ENCODE peak calls at places on chromosomes 5 and 9, in seven cellular contexts. T, A, L, D, X, F and I are unnamed samples.
A peak's percentile ranks its signal among the peaks of the same experiment; 100 is the strongest.

GRCh38 chr9:81080900-81081299 is 608.4 kb downstream of the TLE1 start:
- DNase-seq in T (no peak), A (no peak), L (no peak), D (no peak), X (no peak), F (no peak), I (no peak)

GRCh38 chr5:71475788-71476384 is 20.4 kb downstream of the BDP1 start:
- DNase-seq in T (peak; percentile 37), A (peak; percentile 37), L (peak; percentile 9), D (no peak), X (no peak), F (peak; percentile 49), I (peak; percentile 63)

GRCh38 chr9:91126761-91127420 is 234.8 kb downstream of the AUH start:
- DNase-seq in T (peak; percentile 86), A (no peak), L (no peak), D (no peak), X (no peak), F (no peak), I (peak; percentile 86)

GRCh38 chr5:54454602-54455001 is 897 bp upstream of the HSPB3 start:
- DNase-seq in T (peak; percentile 13), A (no peak), L (no peak), D (no peak), X (no peak), F (no peak), I (no peak)

GRCh38 chr5:10538103-10538788 is 25.6 kb upstream of the ANKRD33B start:
- DNase-seq in T (no peak), A (no peak), L (no peak), D (no peak), X (no peak), F (no peak), I (no peak)

GRCh38 chr5:128538249-128539037 is 398 bp upstream of the FBN2 start:
- DNase-seq in T (peak; percentile 86), A (peak; percentile 77), L (no peak), D (peak; percentile 78), X (no peak), F (peak; percentile 11), I (peak; percentile 88)

GRCh38 chr9:129307227-129307970 is 129.3 kb upstream of the IER5L start:
- DNase-seq in T (no peak), A (no peak), L (no peak), D (no peak), X (no peak), F (no peak), I (no peak)

GRCh38 chr5:6712582-6713273 is 504 bp upstream of the TENT4A start:
- DNase-seq in T (peak; percentile 96), A (peak; percentile 100), L (peak; percentile 80), D (peak; percentile 93), X (peak; percentile 96), F (peak; percentile 98), I (peak; percentile 97)

GRCh38 chr5:171975262-171975876 is 31.1 kb downstream of the FBXW11 start:
- DNase-seq in T (peak; percentile 20), A (no peak), L (no peak), D (peak; percentile 47), X (no peak), F (peak; percentile 41), I (peak; percentile 72)

GRCh38 chr5:150710165-150710564 is 9.3 kb upstream of the RBM22 start:
- DNase-seq in T (peak; percentile 22), A (peak; percentile 21), L (no peak), D (no peak), X (no peak), F (peak; percentile 18), I (peak; percentile 15)

GRCh38 chr5:135999396-136000139 is 29.2 kb upstream of the TGFBI start:
- DNase-seq in T (peak; percentile 92), A (peak; percentile 77), L (peak; percentile 64), D (peak; percentile 96), X (no peak), F (no peak), I (peak; percentile 88)

GRCh38 chr9:102514541-102514940 is 480.6 kb upstream of the CYLC2 start:
- DNase-seq in T (no peak), A (no peak), L (peak; percentile 8), D (no peak), X (no peak), F (no peak), I (no peak)

GRCh38 chr5:22496666-22497065 is 356.5 kb downstream of the CDH12 start:
- DNase-seq in T (no peak), A (no peak), L (no peak), D (no peak), X (no peak), F (no peak), I (no peak)

GRCh38 chr9:100409176-100409556 is 17.8 kb upstream of the MSANTD3 start:
- DNase-seq in T (no peak), A (no peak), L (no peak), D (no peak), X (no peak), F (no peak), I (no peak)

GRCh38 chr9:129944501-129945116 is 98.4 kb downstream of the FNBP1 start:
- DNase-seq in T (no peak), A (no peak), L (no peak), D (no peak), X (peak; percentile 52), F (peak; percentile 50), I (no peak)

GRCh38 chr9:128614728-128615127 is 41.9 kb downstream of the DYNC2I2 start:
- DNase-seq in T (no peak), A (peak; percentile 35), L (no peak), D (no peak), X (no peak), F (no peak), I (no peak)

GRCh38 chr5:33309076-33309475 is 131.7 kb upstream of the TARS1 start:
- DNase-seq in T (no peak), A (no peak), L (no peak), D (no peak), X (no peak), F (no peak), I (no peak)

GRCh38 chr9:99478469-99479027 is 256.5 kb downstream of the SEC61B start:
- DNase-seq in T (no peak), A (no peak), L (no peak), D (no peak), X (no peak), F (no peak), I (no peak)

GRCh38 chr9:90903731-90904422 is 102.3 kb downstream of the SYK start:
- DNase-seq in T (no peak), A (no peak), L (peak; percentile 30), D (no peak), X (no peak), F (no peak), I (no peak)

GRCh38 chr5:80141147-80141671 is 106.1 kb downstream of the THBS4 start:
- DNase-seq in T (peak; percentile 75), A (no peak), L (no peak), D (peak; percentile 16), X (no peak), F (no peak), I (peak; percentile 62)

GRCh38 chr9:5002811-5003210 is 17.7 kb downstream of the JAK2 start:
- DNase-seq in T (no peak), A (no peak), L (no peak), D (no peak), X (no peak), F (no peak), I (peak; percentile 13)

GRCh38 chr9:96156578-96156977 is 145.4 kb downstream of the HSD17B3 start:
- DNase-seq in T (no peak), A (no peak), L (no peak), D (no peak), X (no peak), F (no peak), I (no peak)

GRCh38 chr9:136934247-136934646 is 10.3 kb downstream of the FBXW5 start:
- DNase-seq in T (no peak), A (no peak), L (no peak), D (no peak), X (no peak), F (no peak), I (no peak)

GRCh38 chr5:39757121-39757520 is 332.3 kb upstream of the DAB2 start:
- DNase-seq in T (peak; percentile 64), A (no peak), L (no peak), D (no peak), X (no peak), F (no peak), I (peak; percentile 30)
- H3K4me3 ChIP-seq in T (no peak overlapping the region), A (no peak overlapping the region), L (no peak overlapping the region), D (no peak overlapping the region), X (no peak overlapping the region), F (no peak overlapping the region), I (no peak overlapping the region)

DNA sequence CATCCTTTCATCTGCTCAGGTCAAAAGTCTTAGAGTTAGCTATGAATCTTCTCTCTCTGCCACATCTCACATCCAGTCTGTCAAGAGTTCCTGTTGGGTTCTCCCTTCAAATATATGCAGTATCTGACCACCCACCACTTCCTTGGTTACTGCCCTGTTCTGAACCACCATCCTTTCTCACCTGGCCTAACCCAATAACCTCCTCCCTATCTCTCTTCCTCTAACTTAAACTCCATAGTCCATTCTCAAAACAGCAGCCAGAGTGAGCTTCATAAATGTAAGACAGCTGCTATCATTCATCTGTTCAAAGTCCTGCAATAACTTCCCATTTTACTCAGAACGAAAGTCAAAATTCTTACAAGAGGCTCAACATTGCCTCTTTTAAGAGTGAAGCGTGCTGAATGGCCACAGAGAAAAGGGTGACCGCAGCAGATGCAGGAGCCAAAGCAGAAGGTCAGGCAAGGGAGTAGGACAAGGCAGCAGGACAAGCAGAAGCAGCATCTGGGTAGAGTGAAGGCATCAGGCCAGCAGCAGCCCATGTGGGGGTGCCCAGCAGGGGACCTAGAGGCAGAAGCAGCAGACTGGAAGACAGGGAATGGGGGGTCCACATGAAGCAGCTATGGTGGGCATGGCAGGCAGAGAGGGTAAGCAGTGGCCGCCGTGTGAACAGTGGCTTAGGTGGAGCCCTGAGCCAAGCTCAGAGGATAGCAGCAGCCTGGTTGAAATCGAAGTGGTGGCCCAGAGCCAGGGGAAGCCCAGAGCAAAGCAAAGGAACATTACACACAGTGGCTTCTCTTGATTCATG is 39.3 kb upstream of the CDC42SE2 start:
- DNase-seq in T (no peak), A (no peak), L (no peak), D (no peak), X (no peak), F (no peak), I (peak; percentile 33)
- H3K4me3 ChIP-seq in T (no peak overlapping the region), A (no peak overlapping the region), L (no peak overlapping the region), D (no peak overlapping the region), X (no peak overlapping the region), F (no peak overlapping the region), I (no peak overlapping the region)

GRCh38 chr5:35134278-35135030 is 86.7 kb upstream of the AGXT2 start:
- DNase-seq in T (no peak), A (no peak), L (no peak), D (no peak), X (no peak), F (no peak), I (no peak)

GRCh38 chr5:35136386-35136785 is 88.6 kb upstream of the AGXT2 start:
- DNase-seq in T (peak; percentile 89), A (peak; percentile 95), L (no peak), D (peak; percentile 92), X (no peak), F (peak; percentile 57), I (peak; percentile 79)

GRCh38 chr5:35133186-35133585 is 85.4 kb upstream of the AGXT2 start:
- DNase-seq in T (no peak), A (peak; percentile 30), L (no peak), D (no peak), X (no peak), F (no peak), I (no peak)

GRCh38 chr5:35138232-35138631 is 90.5 kb upstream of the AGXT2 start:
- DNase-seq in T (peak; percentile 58), A (peak; percentile 64), L (no peak), D (no peak), X (no peak), F (no peak), I (peak; percentile 42)

GRCh38 chr5:35135239-35135700 is 87.5 kb upstream of the AGXT2 start:
- DNase-seq in T (no peak), A (no peak), L (no peak), D (no peak), X (no peak), F (no peak), I (no peak)
- H3K4me3 ChIP-seq in T (no peak overlapping the region), A (no peak overlapping the region), L (no peak overlapping the region), D (no peak overlapping the region), X (no peak overlapping the region), F (no peak overlapping the region), I (no peak overlapping the region)

GRCh38 chr5:132423443-132423898 is 54.0 kb downstream of the SLC22A5 start:
- DNase-seq in T (peak; percentile 2), A (no peak), L (no peak), D (no peak), X (no peak), F (no peak), I (no peak)
- H3K4me3 ChIP-seq in T (no peak overlapping the region), A (no peak overlapping the region), L (no peak overlapping the region), D (no peak overlapping the region), X (no peak overlapping the region), F (no peak overlapping the region), I (no peak overlapping the region)